ENCODE peak calls at places on chromosome 1, in six cellular contexts. F is A172; W is endothelial cell; K is heart right ventricle; S is stimulated activated naive B cell treated with anti-CD40 and anti-IgM and Interleukin-4, amounts not matched to agents 10 μg/mL and 1 μg/mL and 100 μg/mL, for 72 hours; B is pons. T is an unnamed sample.

GRCh38 chr1:67761730-67762129 is 71.5 kb downstream of the GNG12 start:
- DNase-seq in F (no peak), W (no peak), K (no peak), S (no peak), B (no peak), T (no peak)

GRCh38 chr1:186948542-186948941 is 119.8 kb downstream of the PLA2G4A start:
- DNase-seq in F (no peak), W (peak; percentile 21), K (no peak), S (no peak), B (peak; percentile 13), T (no peak)

GRCh38 chr1:221074325-221074724 is 195.1 kb downstream of the HLX start:
- DNase-seq in F (no peak), W (no peak), K (no peak), S (no peak), B (no peak), T (no peak)

GRCh38 chr1:155858805-155859233 is 548 bp upstream of the SYT11 start:
- DNase-seq in F (no peak), W (no peak), K (peak; percentile 12), S (peak; percentile 15), B (no peak), T (peak; percentile 46)

GRCh38 chr1:174218983-174219382 is 59.7 kb downstream of the RABGAP1L start:
- DNase-seq in F (no peak), W (no peak), K (no peak), S (no peak), B (no peak), T (no peak)

GRCh38 chr1:207825296-207825695 is 73.4 kb downstream of the CD46 start:
- DNase-seq in F (no peak), W (no peak), K (no peak), S (no peak), B (no peak), T (no peak)

GRCh38 chr1:219322766-219323165 is 149.1 kb downstream of the LYPLAL1 start:
- DNase-seq in F (no peak), W (no peak), K (no peak), S (no peak), B (no peak), T (no peak)

GRCh38 chr1:89610457-89610991 is 22.4 kb upstream of the LRRC8C start:
- DNase-seq in F (no peak), W (no peak), K (no peak), S (no peak), B (no peak), T (no peak)

GRCh38 chr1:192580351-192580962 is 4.9 kb downstream of the RGS1 start:
- DNase-seq in F (peak; percentile 75), W (no peak), K (no peak), S (no peak), B (peak; percentile 79), T (no peak)

GRCh38 chr1:32063261-32063681 is 9.5 kb upstream of the TMEM39B start:
- DNase-seq in F (peak; percentile 36), W (no peak), K (no peak), S (no peak), B (peak; percentile 93), T (peak; percentile 43)

GRCh38 chr1:114218397-114219237 is 64.9 kb upstream of the SYT6 start:
- DNase-seq in F (no peak), W (no peak), K (no peak), S (no peak), B (no peak), T (no peak)

GRCh38 chr1:17768651-17769241 is 13.6 kb downstream of the ACTL8 start:
- DNase-seq in F (peak; percentile 71), W (no peak), K (no peak), S (no peak), B (no peak), T (no peak)

GRCh38 chr1:12650001-12650421 is 6.1 kb downstream of the AADACL4 start:
- DNase-seq in F (no peak), W (no peak), K (no peak), S (no peak), B (no peak), T (no peak)

GRCh38 chr1:151661728-151662127 is 49.9 kb downstream of the SNX27 start:
- DNase-seq in F (no peak), W (no peak), K (no peak), S (no peak), B (peak; percentile 64), T (no peak)

GRCh38 chr1:73820843-73821242 is 377.1 kb downstream of the LRRIQ3 start:
- DNase-seq in F (no peak), W (no peak), K (no peak), S (no peak), B (no peak), T (no peak)

GRCh38 chr1:61081637-61082335 is 575 bp upstream of the NFIA start:
- DNase-seq in F (no peak), W (peak; percentile 53), K (peak; percentile 46), S (no peak), B (peak; percentile 58), T (no peak)

GRCh38 chr1:151976015-151976343 is 17.7 kb downstream of the S100A10 start:
- DNase-seq in F (no peak), W (no peak), K (no peak), S (no peak), B (no peak), T (no peak)

GRCh38 chr1:22870201-22870871 is 102.3 kb downstream of the LACTBL1 start:
- DNase-seq in F (no peak), W (no peak), K (peak; percentile 67), S (no peak), B (no peak), T (no peak)

GRCh38 chr1:27770293-27770830 is 2.7 kb upstream of the STX12 start:
- DNase-seq in F (no peak), W (no peak), K (no peak), S (no peak), B (no peak), T (no peak)

GRCh38 chr1:230825061-230825803 is 43.1 kb downstream of the C1orf198 start:
- DNase-seq in F (peak; percentile 81), W (no peak), K (no peak), S (no peak), B (peak; percentile 74), T (no peak)

GRCh38 chr1:23368562-23369334 is 888 bp downstream of the ZNF436 start:
- DNase-seq in F (peak; percentile 44), W (peak; percentile 85), K (peak; percentile 91), S (peak; percentile 84), B (peak; percentile 91), T (peak; percentile 90)

GRCh38 chr1:205563927-205564441 is 59.5 kb downstream of the CDK18 start:
- DNase-seq in F (peak; percentile 23), W (no peak), K (no peak), S (no peak), B (no peak), T (no peak)

GRCh38 chr1:229086686-229087085 is 184.2 kb upstream of the RAB4A start:
- DNase-seq in F (no peak), W (no peak), K (no peak), S (no peak), B (no peak), T (no peak)

GRCh38 chr1:1894354-1895049 is 3.6 kb upstream of the GNB1 start:
- DNase-seq in F (no peak), W (no peak), K (peak; percentile 62), S (no peak), B (no peak), T (no peak)

GRCh38 chr1:219882755-219883154 is 45.6 kb downstream of the SLC30A10 start:
- DNase-seq in F (no peak), W (no peak), K (no peak), S (no peak), B (no peak), T (no peak)

GRCh38 chr1:11784993-11785769 is 20.6 kb downstream of the MTHFR start:
- DNase-seq in F (peak; percentile 10), W (peak; percentile 72), K (peak; percentile 79), S (peak; percentile 46), B (peak; percentile 53), T (peak; percentile 85)